ENCODE peak calls at places on chromosomes 12 and 14, in ten cellular contexts. X is NCI-H2081; L is mucosa of descending colon; O is stimulated activated CD4-positive, alpha-beta T cell treated with anti-CD3 and anti-CD28 coated beads, Interleukin-2, amount 100 ng/mL, for 24 hours; R is activated CD4-positive, alpha-beta T cell treated with anti-CD3 and anti-CD28 coated beads for 36 hours; H is hippocampal formation; Y is A549; B is posterior cingulate gyrus; C is NCI-H1092 treated with DMSO at 0.1 percent for 48 hours; S is ovary. J is an unnamed sample.

GRCh38 chr12:75908961-75909699 is 122.4 kb downstream of the PHLDA1 start:
- DNase-seq in X (peak), L (peak), O (no peak), R (no peak), H (peak), Y (peak), B (peak), C (peak), S (peak), J (peak)

GRCh38 chr12:6950401-6950801 is 755 bp upstream of the PTPN6 start:
- DNase-seq in X (no peak), L (no peak), O (peak), R (peak), H (no peak), Y (no peak), B (no peak), C (no peak), S (no peak), J (no peak)

GRCh38 chr14:104335611-104336010 is 197.2 kb downstream of the KIF26A start:
- DNase-seq in X (no peak), L (no peak), O (no peak), R (no peak), H (no peak), Y (no peak), B (no peak), C (no peak), S (no peak), J (no peak)

GRCh38 chr12:29961231-29961630 is 177.5 kb upstream of the TMTC1 start:
- DNase-seq in X (no peak), L (no peak), O (no peak), R (no peak), H (no peak), Y (no peak), B (no peak), C (no peak), S (no peak), J (no peak)

GRCh38 chr12:107134558-107134957 is 41.2 kb upstream of the CRY1 start:
- DNase-seq in X (no peak), L (no peak), O (peak), R (peak), H (no peak), Y (peak), B (no peak), C (no peak), S (no peak), J (no peak)

GRCh38 chr14:42374332-42374731 is 767.7 kb downstream of the LRFN5 start:
- DNase-seq in X (no peak), L (no peak), O (no peak), R (no peak), H (no peak), Y (no peak), B (no peak), C (no peak), S (no peak), J (no peak)

GRCh38 chr12:123998344-123998941 is 25.4 kb downstream of the ZNF664 start:
- DNase-seq in X (no peak), L (no peak), O (no peak), R (no peak), H (no peak), Y (no peak), B (no peak), C (no peak), S (no peak), J (no peak)

GRCh38 chr14:106294324-106294723 is 767.9 kb downstream of the TMEM121 start:
- DNase-seq in X (no peak), L (no peak), O (no peak), R (no peak), H (no peak), Y (no peak), B (no peak), C (no peak), S (no peak), J (no peak)

GRCh38 chr12:93173178-93173957 is 204.4 kb upstream of the NUDT4 start:
- DNase-seq in X (no peak), L (no peak), O (no peak), R (no peak), H (no peak), Y (no peak), B (no peak), C (no peak), S (no peak), J (peak)

GRCh38 chr14:81209187-81209836 is 11.4 kb downstream of the GTF2A1 start:
- DNase-seq in X (no peak), L (no peak), O (no peak), R (no peak), H (no peak), Y (no peak), B (no peak), C (no peak), S (no peak), J (no peak)

GRCh38 chr12:117863004-117863709 is 105.6 kb downstream of the KSR2 start:
- DNase-seq in X (no peak), L (no peak), O (no peak), R (no peak), H (no peak), Y (no peak), B (no peak), C (no peak), S (no peak), J (no peak)